ENCODE peak calls at places on chromosome 7, in seven cellular contexts. R is fibroblast of lung, I is neural progenitor cell, K is hepatocyte, W is HCT116, M is astrocyte, H is MM.1S. P is an unnamed sample.

GRCh38 chr7:44796034-44796503 is 412 bp upstream of the PPIA start:
- DNase-seq in W (peak; percentile 16), K (no peak), R (peak; percentile 45), M (peak; percentile 25), H (peak; percentile 67), I (peak; percentile 68), P (no peak)

GRCh38 chr7:142359694-142360279 is 101.9 kb upstream of the PRSS58 start:
- DNase-seq in K (no peak), R (peak; percentile 8), H (no peak), I (no peak), W (no peak), M (no peak), P (no peak)

GRCh38 chr7:147639037-147639436 is 951.5 kb upstream of the C7orf33 start:
- DNase-seq in W (no peak), M (no peak), I (peak; percentile 6), R (no peak), K (no peak), H (no peak), P (no peak)

GRCh38 chr7:14521183-14521582 is 381.4 kb downstream of the DGKB start:
- DNase-seq in M (no peak), H (no peak), K (no peak), I (no peak), W (no peak), R (no peak), P (no peak)

GRCh38 chr7:90749774-90750173 is 153.7 kb downstream of the CDK14 start:
- DNase-seq in K (peak; percentile 23), W (no peak), I (no peak), R (peak; percentile 51), H (peak; percentile 44), M (no peak), P (peak; percentile 75)

GRCh38 chr7:112937651-112938390 is 147.6 kb upstream of the TMEM168 start:
- DNase-seq in M (peak; percentile 52), H (no peak), R (peak; percentile 15), W (no peak), I (no peak), K (no peak), P (no peak)

GRCh38 chr7:93992423-93993110 is 11.6 kb downstream of the BET1 start:
- DNase-seq in H (peak; percentile 19), R (no peak), K (no peak), M (no peak), I (no peak), W (no peak), P (no peak)

GRCh38 chr7:54985405-54986360 is 33.1 kb upstream of the EGFR start:
- DNase-seq in I (no peak), W (peak; percentile 18), H (no peak), K (peak; percentile 45), M (peak; percentile 87), R (peak; percentile 59), P (no peak)

GRCh38 chr7:53315986-53316385 is 280.6 kb downstream of the POM121L12 start:
- DNase-seq in R (no peak), M (no peak), I (no peak), H (no peak), W (no peak), K (no peak), P (no peak)

GRCh38 chr7:100489824-100490223 is 6.1 kb downstream of the NYAP1 start:
- DNase-seq in H (peak; percentile 56), K (peak; percentile 96), W (no peak), M (peak; percentile 83), R (peak; percentile 97), I (peak; percentile 100), P (peak; percentile 95)

GRCh38 chr7:25171071-25171470 is 46.0 kb upstream of the CYCS start:
- DNase-seq in M (no peak), R (no peak), K (no peak), W (no peak), H (no peak), I (no peak), P (no peak)

GRCh38 chr7:71480814-71481213 is 348.9 kb downstream of the GALNT17 start:
- DNase-seq in I (no peak), W (no peak), K (no peak), M (no peak), H (no peak), R (no peak), P (no peak)

GRCh38 chr7:122975341-122975740 is 20.2 kb downstream of the TAS2R16 start:
- DNase-seq in W (peak; percentile 29), M (peak; percentile 75), I (no peak), H (no peak), R (no peak), K (no peak), P (no peak)

GRCh38 chr7:83155407-83155806 is 7.3 kb downstream of the PCLO start:
- DNase-seq in H (no peak), R (no peak), K (no peak), M (no peak), I (no peak), W (no peak), P (no peak)

GRCh38 chr7:67913604-67914003 is 917.0 kb downstream of the TYW1 start:
- DNase-seq in M (peak; percentile 39), R (no peak), I (no peak), K (no peak), W (no peak), H (peak; percentile 18), P (no peak)

GRCh38 chr7:155303039-155303593 is 5.4 kb downstream of the INSIG1 start:
- DNase-seq in K (no peak), I (no peak), R (no peak), W (no peak), H (no peak), M (no peak), P (no peak)
- H3K27ac ChIP-seq in K (no peak overlapping the region), I (no peak overlapping the region), R (no peak overlapping the region), W (no peak overlapping the region), H (no peak overlapping the region), M (no peak overlapping the region), P (no peak overlapping the region)

DNA sequence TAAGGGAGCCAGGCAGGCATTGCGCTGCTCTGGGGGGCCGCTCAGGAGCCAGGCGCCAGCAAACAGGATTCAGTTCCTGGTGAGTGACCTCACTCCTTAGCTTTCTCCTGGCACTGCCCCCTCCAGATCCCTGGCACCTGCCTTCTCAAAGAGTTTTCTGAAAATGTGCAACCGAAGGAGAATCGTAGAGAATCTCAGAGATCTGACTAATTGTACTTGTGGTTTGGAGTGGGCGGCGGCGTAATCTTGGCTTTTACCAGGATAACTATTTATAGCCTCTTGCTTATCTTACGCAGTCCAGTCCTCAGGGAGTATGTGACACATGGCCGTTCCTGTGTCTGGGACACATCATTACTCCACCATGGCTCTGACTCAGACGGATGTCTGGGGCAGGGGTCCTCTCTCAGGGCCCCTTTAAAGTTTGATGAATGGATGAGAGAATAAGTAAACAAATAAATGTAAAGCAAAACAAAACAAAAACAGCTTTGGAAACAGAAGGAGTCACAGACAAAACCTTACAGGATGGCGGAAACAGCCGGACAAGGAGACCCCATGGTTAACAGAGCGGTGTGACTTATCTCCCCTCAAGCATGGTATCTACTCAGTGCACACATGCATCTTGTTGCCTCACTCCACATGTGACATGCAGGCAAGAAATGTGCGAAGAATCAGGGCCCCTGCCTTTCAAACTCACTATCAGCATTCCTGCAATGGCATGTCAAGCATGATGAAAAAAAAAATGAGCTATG is 99.7 kb downstream of the TNS3 start:
- DNase-seq in M (peak; percentile 97), W (no peak), K (peak; percentile 78), I (no peak), R (peak; percentile 94), H (peak; percentile 71), P (no peak)
- TF ChIP-seq EZH2 in M (no peak), W (no peak), K (no peak), I (no peak), R (no peak), H (no peak), P (no peak)

GRCh38 chr7:2566348-2566889 is 7.6 kb downstream of the IQCE start:
- DNase-seq in H (no peak), R (no peak), W (no peak), K (no peak), M (no peak), I (no peak), P (no peak)

GRCh38 chr7:2569421-2569820 is 10.6 kb downstream of the IQCE start:
- DNase-seq in I (no peak), H (no peak), W (no peak), K (no peak), R (no peak), M (no peak), P (no peak)

GRCh38 chr7:2566890-2567662 is 8.3 kb downstream of the IQCE start:
- DNase-seq in K (no peak), I (no peak), M (no peak), H (peak; percentile 92), W (no peak), R (peak; percentile 26), P (no peak)

GRCh38 chr7:2568521-2569223 is 9.9 kb downstream of the IQCE start:
- DNase-seq in H (no peak), W (no peak), R (no peak), I (no peak), M (no peak), K (no peak), P (no peak)

GRCh38 chr7:2567663-2568238 is 9.0 kb downstream of the IQCE start:
- DNase-seq in W (no peak), K (peak; percentile 52), M (no peak), H (no peak), R (peak; percentile 53), I (peak; percentile 76), P (no peak)
- TF ChIP-seq CTCF in W (peak; percentile 22), K (peak; percentile 51), M (peak; percentile 44), H (no peak), R (peak; percentile 56), I (peak; percentile 67), P (peak; percentile 31)

GRCh38 chr7:7969306-7970112 is 913 bp downstream of the GLCCI1 start:
- DNase-seq in M (peak; percentile 42), I (peak; percentile 61), R (peak; percentile 46), K (peak; percentile 62), H (peak; percentile 67), W (no peak), P (peak; percentile 52)
- H3K27ac ChIP-seq in M (peak overlapping the region; percentile 81), I (peak overlapping the region; percentile 89), R (peak overlapping the region; percentile 72), K (peak overlapping the region; percentile 97), H (peak overlapping the region; percentile 83), W (peak overlapping the region; percentile 78), P (peak overlapping the region; percentile 82)

DNA sequence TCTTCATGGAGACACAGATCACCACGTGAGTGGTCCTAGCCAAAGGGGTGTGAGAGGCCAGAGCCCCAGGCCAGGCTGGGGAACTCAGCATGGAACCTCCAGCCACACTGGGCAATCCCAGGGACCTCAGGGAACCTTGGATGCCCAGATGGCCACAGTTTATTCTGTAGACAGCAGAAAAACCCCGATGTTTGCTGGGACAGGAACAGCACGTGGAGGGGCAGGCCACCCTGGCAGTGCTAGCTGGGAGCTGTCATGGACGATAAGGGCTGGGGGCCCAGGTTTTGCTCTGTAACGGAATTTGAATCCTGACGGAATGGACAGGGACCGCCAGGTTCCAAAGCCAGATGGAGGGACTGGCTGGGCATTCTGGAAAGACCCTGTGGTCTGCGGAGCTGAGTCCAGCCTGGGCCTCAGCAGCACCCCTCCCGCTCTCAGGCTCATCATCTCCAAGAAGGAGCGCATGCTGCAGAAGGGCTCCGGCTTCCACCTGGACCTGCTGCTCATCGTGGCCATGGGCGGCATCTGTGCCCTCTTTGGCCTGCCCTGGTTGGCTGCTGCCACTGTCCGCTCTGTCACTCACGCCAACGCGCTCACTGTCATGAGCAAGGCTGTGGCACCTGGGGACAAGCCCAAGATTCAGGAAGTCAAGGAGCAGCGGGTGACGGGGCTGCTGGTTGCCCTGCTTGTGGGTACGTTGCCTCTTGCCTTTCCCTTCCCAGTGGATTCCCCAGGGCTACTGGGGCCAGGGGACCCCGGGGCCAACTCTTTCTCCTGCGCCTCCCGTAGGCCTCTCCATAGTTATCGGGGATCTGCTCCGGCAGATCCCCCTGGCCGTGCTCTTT is 5.6 kb downstream of the FASTK start:
- DNase-seq in M (no peak), W (no peak), R (no peak), H (no peak), I (no peak), K (no peak), P (no peak)
- TF ChIP-seq EZH2 in M (no peak), W (no peak), R (no peak), H (no peak), I (no peak), K (no peak), P (no peak)

GRCh38 chr7:27161214-27161720 is 4.1 kb downstream of the HOXA9 start:
- DNase-seq in M (no peak), K (peak; percentile 15), R (no peak), H (no peak), I (no peak), W (no peak), P (no peak)
- TF ChIP-seq CTCF in M (no peak), K (no peak), R (no peak), H (no peak), I (no peak), W (no peak), P (no peak)

P was measured in A673.